ENCODE peak calls at places on chromosomes 5 and 9, in six cellular contexts. F, X, D, N, Q and T are unnamed samples.

GRCh38 chr5:109868737-109869136 is 179.0 kb downstream of the MAN2A1 start:
- DNase-seq in F (no peak), X (no peak), D (no peak), N (no peak), Q (no peak), T (no peak)

GRCh38 chr9:131833906-131834305 is 94.0 kb upstream of the RAPGEF1 start:
- DNase-seq in F (no peak), X (no peak), D (no peak), N (no peak), Q (no peak), T (no peak)

GRCh38 chr5:15683332-15683731 is 183.4 kb downstream of the FBXL7 start:
- DNase-seq in F (no peak), X (no peak), D (no peak), N (no peak), Q (no peak), T (no peak)

GRCh38 chr9:22119537-22120167 is 110.5 kb upstream of the CDKN2B start:
- DNase-seq in F (no peak), X (no peak), D (no peak), N (no peak), Q (no peak), T (no peak)

GRCh38 chr5:138459311-138459710 is 6.0 kb upstream of the EGR1 start:
- DNase-seq in F (no peak), X (no peak), D (peak; percentile 90), N (no peak), Q (peak; percentile 77), T (no peak)

GRCh38 chr9:87193925-87194380 is 246.6 kb upstream of the GAS1 start:
- DNase-seq in F (no peak), X (no peak), D (no peak), N (no peak), Q (no peak), T (no peak)

GRCh38 chr5:42500003-42500599 is 76.9 kb downstream of the GHR start:
- DNase-seq in F (no peak), X (no peak), D (no peak), N (no peak), Q (no peak), T (no peak)

GRCh38 chr5:102865171-102865509 is 110.0 kb downstream of the PAM start:
- DNase-seq in F (no peak), X (no peak), D (no peak), N (no peak), Q (no peak), T (no peak)

GRCh38 chr5:148934895-148935400 is 108.5 kb downstream of the ADRB2 start:
- DNase-seq in F (no peak), X (no peak), D (no peak), N (no peak), Q (no peak), T (no peak)

GRCh38 chr9:38017149-38017884 is 51.7 kb downstream of the SHB start:
- DNase-seq in F (no peak), X (no peak), D (peak; percentile 56), N (no peak), Q (no peak), T (no peak)

GRCh38 chr9:116452227-116452626 is 234.9 kb upstream of the TRIM32 start:
- DNase-seq in F (no peak), X (no peak), D (no peak), N (no peak), Q (no peak), T (no peak)

GRCh38 chr5:137395011-137395755 is 103.9 kb downstream of the SPOCK1 start:
- DNase-seq in F (no peak), X (peak; percentile 38), D (no peak), N (no peak), Q (no peak), T (no peak)

GRCh38 chr5:53472720-53473510 is 7.5 kb upstream of the FST start:
- DNase-seq in F (no peak), X (no peak), D (peak; percentile 66), N (no peak), Q (no peak), T (no peak)

GRCh38 chr5:134541736-134542376 is 16.4 kb downstream of the JADE2 start:
- DNase-seq in F (no peak), X (no peak), D (no peak), N (peak; percentile 63), Q (no peak), T (no peak)

GRCh38 chr5:140197023-140197422 is 22.0 kb downstream of the CYSTM1 start:
- DNase-seq in F (no peak), X (no peak), D (no peak), N (no peak), Q (no peak), T (no peak)

GRCh38 chr5:143229896-143230675 is 173.4 kb downstream of the NR3C1 start:
- DNase-seq in F (no peak), X (no peak), D (no peak), N (no peak), Q (no peak), T (no peak)

GRCh38 chr5:180599590-180599914 is 8.3 kb upstream of the SCGB3A1 start:
- DNase-seq in F (no peak), X (no peak), D (no peak), N (no peak), Q (no peak), T (no peak)

GRCh38 chr9:99822096-99822595 is 461 bp downstream of the NR4A3 start:
- DNase-seq in F (no peak), X (no peak), D (no peak), N (no peak), Q (no peak), T (no peak)

GRCh38 chr5:27511061-27511460 is 472.7 kb upstream of the CDH9 start:
- DNase-seq in F (no peak), X (no peak), D (no peak), N (no peak), Q (no peak), T (no peak)

GRCh38 chr5:18281947-18282557 is 647.8 kb downstream of the TAF11L14 start:
- DNase-seq in F (no peak), X (peak; percentile 43), D (no peak), N (no peak), Q (no peak), T (no peak)

GRCh38 chr5:131406076-131406475 is 142.2 kb downstream of the CDC42SE2 start:
- DNase-seq in F (no peak), X (no peak), D (no peak), N (no peak), Q (no peak), T (no peak)

GRCh38 chr5:17180957-17181723 is 36.3 kb upstream of the BASP1 start:
- DNase-seq in F (no peak), X (no peak), D (no peak), N (no peak), Q (no peak), T (no peak)

GRCh38 chr5:10681605-10682428 is 79.2 kb downstream of the DAP start:
- DNase-seq in F (no peak), X (no peak), D (no peak), N (no peak), Q (no peak), T (no peak)

GRCh38 chr5:3187846-3188425 is 407.7 kb upstream of the IRX1 start:
- DNase-seq in F (no peak), X (no peak), D (no peak), N (no peak), Q (no peak), T (no peak)

GRCh38 chr5:147404706-147405105 is 105.2 kb downstream of the DPYSL3 start:
- DNase-seq in F (no peak), X (no peak), D (no peak), N (no peak), Q (no peak), T (no peak)

GRCh38 chr9:1458503-1458902 is 408.3 kb downstream of the DMRT2 start:
- DNase-seq in F (no peak), X (peak; percentile 13), D (no peak), N (no peak), Q (no peak), T (no peak)

GRCh38 chr9:113580041-113580953 is 116.8 kb downstream of the RGS3 start:
- DNase-seq in F (peak; percentile 84), X (no peak), D (no peak), N (no peak), Q (peak; percentile 46), T (peak; percentile 38)

GRCh38 chr5:55410840-55411239 is 103.1 kb downstream of the MTREX start:
- DNase-seq in F (no peak), X (no peak), D (no peak), N (no peak), Q (no peak), T (no peak)

GRCh38 chr9:131487621-131488031 is 15.1 kb upstream of the POMT1 start:
- DNase-seq in F (no peak), X (no peak), D (no peak), N (no peak), Q (no peak), T (no peak)

GRCh38 chr5:32848681-32849080 is 137.6 kb downstream of the NPR3 start:
- DNase-seq in F (no peak), X (no peak), D (no peak), N (no peak), Q (no peak), T (no peak)

GRCh38 chr5:55914971-55915370 is 63.8 kb downstream of the IL31RA start:
- DNase-seq in F (peak; percentile 16), X (no peak), D (no peak), N (no peak), Q (no peak), T (no peak)

GRCh38 chr5:125316913-125317545 is 570.6 kb upstream of the ZNF608 start:
- DNase-seq in F (no peak), X (peak; percentile 77), D (no peak), N (no peak), Q (no peak), T (no peak)

GRCh38 chr9:3957296-3957695 is 342.6 kb downstream of the GLIS3 start:
- DNase-seq in F (no peak), X (no peak), D (no peak), N (no peak), Q (no peak), T (no peak)

GRCh38 chr5:78417026-78417425 is 56.6 kb downstream of the SCAMP1 start:
- DNase-seq in F (no peak), X (no peak), D (no peak), N (no peak), Q (no peak), T (no peak)